ENCODE peak calls at places on chromosomes 6 and 20, in nine cellular contexts. Q is heart left ventricle; F is neural progenitor cell; D is astrocyte; L is tibial artery; W is CD8-positive, alpha-beta T cell; H is psoas muscle; U is lower lobe of right lung; E is AG04450. V is an unnamed sample.

GRCh38 chr6:27865952-27866369 is 46.2 kb downstream of the OR2B2 start:
- DNase-seq in Q (no peak), F (peak), D (no peak), L (no peak), W (peak), H (no peak), U (no peak), E (no peak), V (no peak)

GRCh38 chr6:149951626-149952025 is 9.8 kb downstream of the ULBP2 start:
- DNase-seq in Q (no peak), F (no peak), D (no peak), L (no peak), W (no peak), H (no peak), U (no peak), E (no peak), V (no peak)

GRCh38 chr6:157272866-157273755 is 50.2 kb downstream of the TMEM242 start:
- DNase-seq in Q (no peak), F (peak), D (no peak), L (no peak), W (no peak), H (no peak), U (no peak), E (no peak), V (no peak)

GRCh38 chr6:107816818-107817217 is 7.3 kb downstream of the SCML4 start:
- DNase-seq in Q (no peak), F (no peak), D (no peak), L (no peak), W (no peak), H (no peak), U (no peak), E (no peak), V (no peak)

GRCh38 chr6:38867726-38868125 is 152.6 kb downstream of the DNAH8 start:
- DNase-seq in Q (no peak), F (no peak), D (no peak), L (no peak), W (no peak), H (no peak), U (no peak), E (no peak), V (no peak)

GRCh38 chr6:53168516-53169257 is 20.0 kb upstream of the GCM1 start:
- DNase-seq in Q (no peak), F (no peak), D (peak), L (no peak), W (no peak), H (no peak), U (no peak), E (no peak), V (no peak)

GRCh38 chr20:37375227-37375626 is 29.3 kb downstream of the SRC start:
- DNase-seq in Q (no peak), F (no peak), D (no peak), L (no peak), W (no peak), H (no peak), U (no peak), E (no peak), V (peak)

GRCh38 chr6:151067684-151068596 is 171.8 kb upstream of the AKAP12 start:
- DNase-seq in Q (no peak), F (no peak), D (peak), L (peak), W (no peak), H (peak), U (no peak), E (peak), V (no peak)

GRCh38 chr6:14727494-14728395 is 518.1 kb upstream of the JARID2 start:
- DNase-seq in Q (no peak), F (no peak), D (no peak), L (peak), W (no peak), H (no peak), U (no peak), E (no peak), V (no peak)

GRCh38 chr6:5697508-5697907 is 309.2 kb downstream of the NRN1 start:
- DNase-seq in Q (no peak), F (no peak), D (no peak), L (no peak), W (no peak), H (no peak), U (no peak), E (no peak), V (no peak)

GRCh38 chr20:59788196-59788735 is 145.2 kb downstream of the SYCP2 start:
- DNase-seq in Q (no peak), F (no peak), D (no peak), L (no peak), W (no peak), H (no peak), U (no peak), E (no peak), V (no peak)

GRCh38 chr6:129709451-129709908 is 497 bp downstream of the ARHGAP18 start:
- DNase-seq in Q (no peak), F (no peak), D (peak), L (no peak), W (no peak), H (no peak), U (no peak), E (peak), V (no peak)

GRCh38 chr20:8388146-8388545 is 256.1 kb downstream of the PLCB1 start:
- DNase-seq in Q (no peak), F (no peak), D (peak), L (no peak), W (no peak), H (no peak), U (no peak), E (no peak), V (no peak)

GRCh38 chr6:13866291-13866690 is 51.9 kb upstream of the MCUR1 start:
- DNase-seq in Q (no peak), F (no peak), D (no peak), L (no peak), W (no peak), H (no peak), U (no peak), E (no peak), V (no peak)

GRCh38 chr6:109059591-109060021 is 35.0 kb downstream of the SESN1 start:
- DNase-seq in Q (no peak), F (no peak), D (no peak), L (no peak), W (no peak), H (no peak), U (no peak), E (no peak), V (no peak)
- H3K27ac ChIP-seq in Q (peak), F (no peak), D (peak), L (no peak), W (peak), H (peak), U (peak), E (no peak), V (peak)

GRCh38 chr20:48295445-48295903 is 510.2 kb upstream of the SULF2 start:
- DNase-seq in Q (no peak), F (peak), D (peak), L (no peak), W (no peak), H (no peak), U (no peak), E (peak), V (no peak)
- TF ChIP-seq CTCF in Q (no peak), F (peak), D (peak), L (peak), W (no peak), H (no peak), U (no peak), E (peak), V (peak)

DNA sequence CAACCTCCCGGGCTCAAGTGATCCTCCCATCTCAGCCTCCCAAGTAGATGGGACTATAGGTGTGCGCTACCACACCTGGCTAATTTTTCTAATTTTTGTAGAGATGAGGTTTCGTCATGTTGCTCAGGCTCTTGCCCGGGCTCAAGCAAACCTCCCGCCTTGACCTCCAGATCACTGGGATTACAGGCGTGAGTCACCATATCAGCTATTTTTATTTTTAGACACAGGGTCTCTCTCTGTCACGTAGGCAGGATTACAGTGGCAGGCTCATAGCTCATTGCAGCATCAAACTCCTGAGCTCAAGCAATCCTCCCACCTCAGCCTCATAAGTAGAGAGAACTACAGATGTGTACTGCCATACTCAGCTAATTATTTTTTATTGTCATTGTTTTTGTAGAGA is 41.7 kb downstream of the SLC23A2 start:
- DNase-seq in Q (no peak), F (no peak), D (no peak), L (no peak), W (no peak), H (no peak), U (no peak), E (no peak), V (no peak)
- H3K27ac ChIP-seq in Q (no peak), F (no peak), D (no peak), L (no peak), W (no peak), H (no peak), U (no peak), E (no peak), V (no peak)

DNA sequence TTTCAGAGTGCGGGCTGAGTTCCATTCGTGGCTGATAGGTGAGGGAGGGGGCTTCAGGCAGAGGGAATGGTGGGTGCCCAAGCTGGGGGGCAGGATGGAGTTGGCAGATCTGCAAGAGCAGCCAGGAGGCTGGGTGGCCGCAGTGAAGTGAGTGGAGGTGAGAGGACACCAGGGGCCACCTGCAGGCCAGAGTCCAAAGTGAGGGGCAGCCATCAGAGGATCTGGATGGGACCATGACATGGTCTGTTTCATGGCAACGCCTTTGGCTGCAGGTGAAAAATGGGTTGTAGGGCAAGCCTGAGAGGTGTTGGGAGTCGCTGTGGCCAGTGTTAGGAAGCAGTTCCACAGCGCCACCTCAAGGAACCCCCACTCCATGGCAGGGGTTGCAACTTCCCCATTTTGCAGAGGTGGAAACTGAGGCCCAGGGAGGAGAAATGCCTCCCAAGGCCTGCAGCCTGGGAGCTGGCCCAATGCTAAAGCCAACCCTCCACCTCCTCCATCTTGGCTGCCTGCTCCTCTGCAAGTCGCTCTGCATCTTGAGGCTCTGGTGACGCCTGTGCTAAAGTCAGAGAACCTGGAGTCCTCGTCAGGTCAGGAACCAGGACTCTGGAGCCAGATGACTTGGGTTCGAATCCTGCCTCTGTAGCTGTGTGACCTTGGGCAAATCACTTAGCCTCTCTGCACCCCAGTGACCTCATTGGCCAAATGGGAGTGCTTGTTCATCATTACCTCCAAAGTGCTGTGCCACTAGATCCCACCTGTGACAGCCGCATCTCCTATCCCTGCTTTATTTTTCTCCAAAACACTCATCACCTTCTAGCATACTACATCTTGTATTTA is 153.8 kb downstream of the CEBPB start:
- DNase-seq in Q (peak), F (no peak), D (no peak), L (no peak), W (no peak), H (no peak), U (no peak), E (no peak), V (no peak)
- TF ChIP-seq CTCF in Q (peak), F (peak), D (no peak), L (no peak), W (no peak), H (no peak), U (peak), E (peak), V (peak)